ENCODE peak calls at places on chromosomes 12 and 14, in seven cellular contexts. G, I, J, Y, N, L and X are unnamed samples.
A peak's percentile ranks its signal among the peaks of the same experiment; 100 is the strongest.

GRCh38 chr12:116135209-116135930 is 142.1 kb downstream of the MED13L start:
- DNase-seq in G (no peak), I (peak; percentile 57), J (no peak), Y (peak; percentile 69), N (peak; percentile 40), L (no peak), X (no peak)

GRCh38 chr12:88628856-88629509 is 48.7 kb upstream of the KITLG start:
- DNase-seq in G (no peak), I (no peak), J (no peak), Y (no peak), N (no peak), L (no peak), X (no peak)

GRCh38 chr12:127690161-127690560 is 576.8 kb upstream of the TMEM132C start:
- DNase-seq in G (no peak), I (no peak), J (no peak), Y (no peak), N (peak; percentile 9), L (no peak), X (no peak)

GRCh38 chr12:12784911-12785814 is at the start of gene APOLD1:
- DNase-seq in G (peak; percentile 61), I (no peak), J (peak; percentile 22), Y (no peak), N (no peak), L (no peak), X (no peak)

GRCh38 chr14:69662636-69663321 is 51.4 kb downstream of the SUSD6 start:
- DNase-seq in G (no peak), I (no peak), J (no peak), Y (no peak), N (no peak), L (no peak), X (no peak)

GRCh38 chr14:90544566-90544965 is 147.7 kb downstream of the CALM1 start:
- DNase-seq in G (peak; percentile 3), I (no peak), J (no peak), Y (no peak), N (peak; percentile 10), L (no peak), X (no peak)

GRCh38 chr14:57502581-57503254 is 9.1 kb upstream of the CCDC198 start:
- DNase-seq in G (peak; percentile 34), I (no peak), J (no peak), Y (no peak), N (no peak), L (no peak), X (no peak)

GRCh38 chr14:69242311-69243224 is 17.4 kb upstream of the GALNT16 start:
- DNase-seq in G (peak; percentile 44), I (peak; percentile 69), J (peak; percentile 67), Y (peak; percentile 64), N (peak; percentile 47), L (peak; percentile 52), X (no peak)

GRCh38 chr14:85531141-85531593 is 1.2 kb downstream of the FLRT2 start:
- DNase-seq in G (peak; percentile 69), I (peak; percentile 79), J (peak; percentile 62), Y (no peak), N (no peak), L (no peak), X (no peak)

GRCh38 chr12:28770329-28770728 is 378.7 kb upstream of the FAR2 start:
- DNase-seq in G (peak; percentile 66), I (peak; percentile 7), J (no peak), Y (no peak), N (no peak), L (no peak), X (no peak)

GRCh38 chr12:82745807-82746206 is 59.1 kb downstream of the TMTC2 start:
- DNase-seq in G (no peak), I (no peak), J (no peak), Y (no peak), N (no peak), L (no peak), X (no peak)

GRCh38 chr12:25970916-25971674 is 12.6 kb downstream of the RASSF8 start:
- DNase-seq in G (no peak), I (no peak), J (no peak), Y (no peak), N (no peak), L (no peak), X (no peak)

GRCh38 chr12:129854591-129854990 is 49.2 kb downstream of the TMEM132D start:
- DNase-seq in G (no peak), I (no peak), J (no peak), Y (no peak), N (no peak), L (no peak), X (no peak)

GRCh38 chr14:26199599-26200370 is 398.0 kb downstream of the NOVA1 start:
- DNase-seq in G (no peak), I (no peak), J (no peak), Y (no peak), N (peak; percentile 22), L (no peak), X (no peak)

GRCh38 chr12:13204428-13204827 is 7.9 kb downstream of the EMP1 start:
- DNase-seq in G (no peak), I (no peak), J (no peak), Y (no peak), N (no peak), L (no peak), X (no peak)

GRCh38 chr12:20438307-20438779 is 70.0 kb downstream of the PDE3A start:
- DNase-seq in G (no peak), I (peak; percentile 12), J (no peak), Y (no peak), N (no peak), L (no peak), X (no peak)

GRCh38 chr12:27434673-27435565 is 11.6 kb upstream of the SMCO2 start:
- DNase-seq in G (no peak), I (no peak), J (no peak), Y (peak; percentile 13), N (no peak), L (peak; percentile 8), X (no peak)

GRCh38 chr12:25249951-25250738 is 584 bp downstream of the KRAS start:
- DNase-seq in G (peak; percentile 68), I (peak; percentile 32), J (peak; percentile 34), Y (peak; percentile 45), N (peak; percentile 24), L (peak; percentile 30), X (no peak)

GRCh38 chr14:99524804-99525698 is 43.8 kb downstream of the CCNK start:
- DNase-seq in G (no peak), I (peak; percentile 62), J (no peak), Y (peak; percentile 57), N (peak; percentile 41), L (no peak), X (no peak)

GRCh38 chr14:59075503-59075902 is 113.0 kb upstream of the DAAM1 start:
- DNase-seq in G (no peak), I (no peak), J (no peak), Y (no peak), N (no peak), L (no peak), X (no peak)

GRCh38 chr12:52271157-52271556 is 3.3 kb upstream of the KRT86 start:
- DNase-seq in G (no peak), I (no peak), J (no peak), Y (no peak), N (no peak), L (no peak), X (no peak)

GRCh38 chr14:50407089-50407813 is 10.6 kb upstream of the CDKL1 start:
- DNase-seq in G (no peak), I (no peak), J (no peak), Y (no peak), N (no peak), L (no peak), X (no peak)

GRCh38 chr12:55712700-55713415 is 3.0 kb upstream of the BLOC1S1 start:
- DNase-seq in G (peak; percentile 21), I (no peak), J (no peak), Y (no peak), N (no peak), L (no peak), X (no peak)

GRCh38 chr12:46391630-46392029 is 19.1 kb upstream of the SLC38A2 start:
- DNase-seq in G (peak; percentile 35), I (no peak), J (no peak), Y (no peak), N (no peak), L (no peak), X (no peak)

GRCh38 chr14:25042362-25043299 is 7.3 kb downstream of the STXBP6 start:
- DNase-seq in G (peak; percentile 31), I (peak; percentile 64), J (peak; percentile 24), Y (no peak), N (no peak), L (no peak), X (no peak)

GRCh38 chr14:105204206-105204930 is 23.3 kb upstream of the NUDT14 start:
- DNase-seq in G (peak; percentile 66), I (peak; percentile 46), J (no peak), Y (no peak), N (no peak), L (no peak), X (no peak)

GRCh38 chr12:127149226-127149964 is 1117.6 kb upstream of the TMEM132C start:
- DNase-seq in G (no peak), I (no peak), J (no peak), Y (no peak), N (no peak), L (no peak), X (peak; percentile 19)

GRCh38 chr12:28961948-28962384 is 187.1 kb upstream of the FAR2 start:
- DNase-seq in G (no peak), I (no peak), J (no peak), Y (no peak), N (no peak), L (no peak), X (no peak)

GRCh38 chr12:118377005-118377890 is 893 bp downstream of the SUDS3 start:
- DNase-seq in G (no peak), I (no peak), J (no peak), Y (no peak), N (no peak), L (no peak), X (no peak)